ENCODE peak calls at places on chromosomes 11 and 22, in five cellular contexts. L, U, I, K and T are unnamed samples.

GRCh38 chr22:22397292-22397870 is 111.2 kb downstream of the ZNF280B start:
- DNase-seq in L (peak; percentile 38), U (peak; percentile 20), I (no peak), K (no peak), T (no peak)

GRCh38 chr22:43270314-43270908 is 72.8 kb downstream of the SCUBE1 start:
- DNase-seq in L (no peak), U (no peak), I (no peak), K (peak; percentile 76), T (peak; percentile 90)

GRCh38 chr11:111322534-111322933 is 24.2 kb downstream of the POU2AF3 start:
- DNase-seq in L (peak; percentile 35), U (no peak), I (no peak), K (no peak), T (no peak)

GRCh38 chr22:21567456-21568206 is at the start of gene UBE2L3:
- DNase-seq in L (peak; percentile 76), U (no peak), I (peak; percentile 73), K (peak; percentile 92), T (peak; percentile 92)

GRCh38 chr22:17753401-17753989 is 20.8 kb downstream of the BID start:
- DNase-seq in L (no peak), U (no peak), I (no peak), K (no peak), T (no peak)

GRCh38 chr11:87603887-87604286 is 566.2 kb downstream of the TMEM135 start:
- DNase-seq in L (no peak), U (no peak), I (no peak), K (no peak), T (no peak)

GRCh38 chr11:129590030-129590752 is 214.5 kb downstream of the BARX2 start:
- DNase-seq in L (no peak), U (no peak), I (no peak), K (no peak), T (no peak)

GRCh38 chr11:63564056-63564784 is 1.0 kb upstream of the PLAAT2 start:
- DNase-seq in L (no peak), U (no peak), I (no peak), K (no peak), T (peak; percentile 18)

GRCh38 chr11:75719639-75720239 is 2.1 kb downstream of the MOGAT2 start:
- DNase-seq in L (no peak), U (no peak), I (no peak), K (no peak), T (no peak)

GRCh38 chr11:63918576-63919171 is 1.7 kb upstream of the RCOR2 start:
- DNase-seq in L (no peak), U (no peak), I (no peak), K (peak; percentile 44), T (peak; percentile 77)

GRCh38 chr11:15045209-15045608 is 28.2 kb upstream of the CALCB start:
- DNase-seq in L (no peak), U (no peak), I (no peak), K (no peak), T (no peak)

GRCh38 chr22:39148727-39149535 is 3.5 kb downstream of the CBX7 start:
- DNase-seq in L (no peak), U (no peak), I (peak; percentile 60), K (peak; percentile 69), T (peak; percentile 90)

GRCh38 chr11:16770016-16770415 is 31.6 kb downstream of the C11orf58 start:
- DNase-seq in L (no peak), U (no peak), I (no peak), K (no peak), T (no peak)

GRCh38 chr22:35664955-35665577 is 16.8 kb downstream of the APOL6 start:
- DNase-seq in L (no peak), U (no peak), I (no peak), K (no peak), T (no peak)